ENCODE peak calls at places on chromosomes 5 and 9, in five cellular contexts. One of them, this sample, is unnamed.

GRCh38 chr9:97518909-97519307 is 17.4 kb downstream of the TMOD1 start:
- DNase-seq in astrocyte of the spinal cord: peak; percentile 84
- DNase-seq in iPS DF 6.9: no peak
- DNase-seq in HCT116: no peak
- DNase-seq in GM23248: peak; percentile 82
- DNase-seq in this sample: peak; percentile 67

GRCh38 chr5:137516961-137517360 is 17.8 kb upstream of the SPOCK1 start:
- DNase-seq in astrocyte of the spinal cord: no peak
- DNase-seq in iPS DF 6.9: no peak
- DNase-seq in HCT116: no peak
- DNase-seq in GM23248: no peak
- DNase-seq in this sample: no peak

GRCh38 chr5:124605516-124605915 is 140.9 kb downstream of the ZNF608 start:
- DNase-seq in astrocyte of the spinal cord: peak; percentile 20
- DNase-seq in iPS DF 6.9: no peak
- DNase-seq in HCT116: no peak
- DNase-seq in GM23248: peak; percentile 42
- DNase-seq in this sample: no peak

GRCh38 chr9:89418882-89419641 is 78.9 kb downstream of the SEMA4D start:
- DNase-seq in astrocyte of the spinal cord: no peak
- DNase-seq in iPS DF 6.9: no peak
- DNase-seq in HCT116: no peak
- DNase-seq in GM23248: no peak
- DNase-seq in this sample: no peak

GRCh38 chr5:139733698-139734491 is 61.7 kb upstream of the PSD2 start:
- DNase-seq in astrocyte of the spinal cord: no peak
- DNase-seq in iPS DF 6.9: no peak
- DNase-seq in HCT116: no peak
- DNase-seq in GM23248: no peak
- DNase-seq in this sample: no peak

GRCh38 chr5:150987746-150988145 is 32.6 kb upstream of the GPX3 start:
- DNase-seq in astrocyte of the spinal cord: no peak
- DNase-seq in iPS DF 6.9: no peak
- DNase-seq in HCT116: no peak
- DNase-seq in GM23248: no peak
- DNase-seq in this sample: peak; percentile 8

GRCh38 chr9:89213481-89213880 is 34.9 kb upstream of the SHC3 start:
- DNase-seq in astrocyte of the spinal cord: no peak
- DNase-seq in iPS DF 6.9: no peak
- DNase-seq in HCT116: no peak
- DNase-seq in GM23248: no peak
- DNase-seq in this sample: no peak

GRCh38 chr5:177557041-177557647 is 2.8 kb upstream of the FAM193B start:
- DNase-seq in astrocyte of the spinal cord: no peak
- DNase-seq in iPS DF 6.9: no peak
- DNase-seq in HCT116: no peak
- DNase-seq in GM23248: no peak
- DNase-seq in this sample: no peak

GRCh38 chr5:158471179-158471924 is 612.4 kb upstream of the CLINT1 start:
- DNase-seq in astrocyte of the spinal cord: no peak
- DNase-seq in iPS DF 6.9: no peak
- DNase-seq in HCT116: no peak
- DNase-seq in GM23248: no peak
- DNase-seq in this sample: no peak

GRCh38 chr5:168132186-168132585 is 159.3 kb upstream of the WWC1 start:
- DNase-seq in astrocyte of the spinal cord: peak; percentile 8
- DNase-seq in iPS DF 6.9: no peak
- DNase-seq in HCT116: no peak
- DNase-seq in GM23248: peak; percentile 64
- DNase-seq in this sample: no peak

GRCh38 chr9:83628540-83628939 is 5.6 kb downstream of the IDNK start:
- DNase-seq in astrocyte of the spinal cord: no peak
- DNase-seq in iPS DF 6.9: no peak
- DNase-seq in HCT116: no peak
- DNase-seq in GM23248: no peak
- DNase-seq in this sample: no peak

GRCh38 chr5:9632495-9632894 is 2.3 kb upstream of the TAS2R1 start:
- DNase-seq in astrocyte of the spinal cord: no peak
- DNase-seq in iPS DF 6.9: no peak
- DNase-seq in HCT116: no peak
- DNase-seq in GM23248: no peak
- DNase-seq in this sample: no peak